ENCODE peak calls at places on chromosomes 12 and 14, in ten cellular contexts. O, A, G, J, B, T, E, P, C and N are unnamed samples.

GRCh38 chr14:40365305-40365704 is 933.1 kb upstream of the FBXO33 start:
- DNase-seq in P (no peak), T (no peak), C (no peak), B (no peak), J (no peak), O (no peak), E (no peak), G (no peak), A (no peak), N (no peak)

GRCh38 chr12:113899844-113900471 is 66.2 kb downstream of the RBM19 start:
- DNase-seq in J (no peak), A (no peak), G (peak; percentile 72), E (peak; percentile 54), P (no peak), O (no peak), T (no peak), C (peak; percentile 40), B (no peak), N (no peak)

GRCh38 chr14:74508844-74509428 is 15.4 kb downstream of the ISCA2 start:
- DNase-seq in E (no peak), O (no peak), A (no peak), J (no peak), B (no peak), C (no peak), T (no peak), G (no peak), P (peak; percentile 63), N (peak; percentile 47)

GRCh38 chr14:38442208-38442607 is 186.3 kb upstream of the CLEC14A start:
- DNase-seq in J (peak; percentile 88), G (no peak), E (no peak), B (no peak), C (peak; percentile 36), A (no peak), T (no peak), P (no peak), O (no peak), N (peak; percentile 5)

GRCh38 chr12:101747695-101748094 is 8.4 kb upstream of the SYCP3 start:
- DNase-seq in A (no peak), T (no peak), B (no peak), O (no peak), P (no peak), E (no peak), J (no peak), G (no peak), C (no peak), N (no peak)

GRCh38 chr12:104825408-104825807 is 132.7 kb downstream of the SLC41A2 start:
- DNase-seq in B (no peak), C (peak; percentile 45), G (no peak), T (no peak), E (peak; percentile 14), O (no peak), J (no peak), A (no peak), P (no peak), N (no peak)

GRCh38 chr12:92294676-92295440 is 149.2 kb upstream of the BTG1 start:
- DNase-seq in A (no peak), O (no peak), E (no peak), G (no peak), B (no peak), C (peak; percentile 54), T (no peak), J (no peak), P (no peak), N (no peak)

GRCh38 chr14:50062438-50063039 is 53.8 kb downstream of the VCPKMT start:
- DNase-seq in G (peak; percentile 43), E (peak; percentile 69), C (peak; percentile 90), T (no peak), B (peak; percentile 71), A (peak; percentile 37), P (no peak), J (peak; percentile 81), O (peak; percentile 77), N (peak; percentile 64)

GRCh38 chr14:106872619-106873446 is 1346.5 kb downstream of the TMEM121 start:
- DNase-seq in C (no peak), T (no peak), E (peak; percentile 83), B (no peak), O (peak; percentile 73), J (no peak), G (peak; percentile 87), P (no peak), A (no peak), N (peak; percentile 25)

GRCh38 chr12:75329918-75330826 is at the start of gene CAPS2:
- DNase-seq in O (peak; percentile 88), T (peak; percentile 85), A (peak; percentile 60), E (peak; percentile 87), J (peak; percentile 89), G (peak; percentile 90), P (peak; percentile 87), C (peak; percentile 88), B (no peak), N (peak; percentile 81)

DNA sequence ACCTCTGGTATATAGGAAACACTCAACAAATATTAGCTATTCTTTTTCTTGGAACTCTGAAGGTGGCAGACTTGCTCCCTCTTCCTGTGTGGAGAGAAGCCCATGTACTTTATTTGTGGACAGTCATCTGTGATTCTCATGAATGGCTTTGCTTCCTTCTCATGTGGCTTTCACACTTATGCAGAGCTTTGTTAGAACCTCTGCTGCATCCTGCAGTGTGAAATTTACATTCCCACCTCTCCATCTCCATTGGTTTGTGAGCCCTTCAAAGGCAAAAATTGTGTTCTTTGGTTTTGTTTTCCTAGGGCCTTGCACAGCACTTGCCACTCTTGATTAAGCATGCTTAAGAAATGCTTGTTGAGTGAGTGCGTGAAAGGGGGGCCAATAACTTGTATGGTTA is 51.9 kb downstream of the BICD1 start:
- DNase-seq in J (no peak), O (no peak), C (peak; percentile 21), G (no peak), P (no peak), E (no peak), A (no peak), B (no peak), T (no peak), N (no peak)
- H3K36me3 ChIP-seq in J (no peaks in the 10 kb centered on the region), O (no peaks in the 10 kb centered on the region), C (no peaks in the 10 kb centered on the region), G (no peaks in the 10 kb centered on the region), P (no peaks in the 10 kb centered on the region), E (no peaks in the 10 kb centered on the region), A (peaks cover 4% of the 10 kb centered on the region), B (no peaks in the 10 kb centered on the region), T (no peaks in the 10 kb centered on the region), N (peaks cover 4% of the 10 kb centered on the region)

GRCh38 chr14:24437020-24437735 is 5.4 kb downstream of the SDR39U1 start:
- DNase-seq in P (peak; percentile 64), C (no peak), B (no peak), T (no peak), E (no peak), J (peak; percentile 22), G (no peak), A (no peak), O (peak; percentile 89), N (no peak)

GRCh38 chr14:24439830-24440605 is 2.6 kb downstream of the SDR39U1 start:
- DNase-seq in A (no peak), P (peak; percentile 68), J (no peak), C (no peak), O (peak; percentile 50), B (no peak), T (no peak), G (no peak), E (no peak), N (no peak)

GRCh38 chr14:24436355-24437019 is 6.1 kb downstream of the SDR39U1 start:
- DNase-seq in O (peak; percentile 50), B (no peak), C (peak; percentile 62), J (peak; percentile 95), G (peak; percentile 54), T (peak; percentile 48), P (peak; percentile 67), A (peak; percentile 50), E (peak; percentile 56), N (peak; percentile 88)

GRCh38 chr14:24439257-24439656 is 3.3 kb downstream of the SDR39U1 start:
- DNase-seq in G (no peak), C (no peak), A (no peak), O (no peak), B (no peak), T (no peak), P (no peak), J (no peak), E (no peak), N (no peak)

DNA sequence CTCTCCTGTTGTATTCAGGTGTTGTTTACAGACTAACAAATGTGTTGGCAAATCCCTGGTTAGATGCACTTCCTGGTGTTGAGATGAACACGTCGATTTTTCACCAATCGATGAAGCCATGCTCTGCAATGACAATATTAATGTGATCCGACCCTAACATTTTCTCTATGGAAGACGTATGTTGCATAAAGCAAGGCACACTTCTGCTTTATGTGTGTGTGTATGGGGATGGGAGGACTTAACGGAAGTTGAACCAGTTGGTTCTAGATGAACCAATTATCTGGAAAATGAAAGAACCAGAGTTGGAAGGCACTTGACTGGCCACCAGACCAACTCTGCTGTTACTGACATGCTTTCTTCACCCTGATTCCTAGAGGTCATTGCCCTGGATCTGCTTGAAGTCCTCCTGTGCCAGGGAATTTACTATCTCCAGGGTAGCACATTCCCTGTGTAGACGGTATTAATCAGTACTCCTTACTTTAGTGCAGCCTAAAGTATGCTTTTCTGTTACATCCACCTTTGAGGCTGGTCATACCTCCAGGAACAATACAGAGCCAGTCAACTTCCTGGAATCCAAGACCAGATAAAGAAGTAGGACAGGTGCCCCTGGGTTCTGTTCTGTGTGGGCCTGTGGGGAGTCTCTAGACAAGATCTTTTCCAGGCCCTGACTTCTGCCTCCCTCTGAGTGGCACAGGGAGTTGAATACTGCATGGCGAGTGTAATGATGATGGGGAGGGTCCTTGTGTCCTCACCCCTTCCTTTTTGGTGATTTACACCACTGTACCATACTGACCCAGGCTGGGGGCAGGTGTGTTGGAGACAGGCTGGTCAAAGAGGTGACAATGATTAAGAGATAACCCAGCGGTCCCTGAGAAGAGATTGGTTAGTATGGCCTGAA is 4.1 kb downstream of the SDR39U1 start:
- DNase-seq in A (no peak), J (no peak), P (no peak), G (no peak), O (no peak), E (no peak), B (no peak), C (no peak), T (no peak), N (no peak)
- H3K36me3 ChIP-seq in A (peaks cover 32% of the 10 kb centered on the region), J (peaks cover 25% of the 10 kb centered on the region), P (peaks cover 76% of the 10 kb centered on the region), G (no peaks in the 10 kb centered on the region), O (peaks cover 46% of the 10 kb centered on the region), E (peaks cover 30% of the 10 kb centered on the region), B (peaks cover 26% of the 10 kb centered on the region), C (no peaks in the 10 kb centered on the region), T (peaks cover 64% of the 10 kb centered on the region), N (peaks cover 19% of the 10 kb centered on the region)

DNA sequence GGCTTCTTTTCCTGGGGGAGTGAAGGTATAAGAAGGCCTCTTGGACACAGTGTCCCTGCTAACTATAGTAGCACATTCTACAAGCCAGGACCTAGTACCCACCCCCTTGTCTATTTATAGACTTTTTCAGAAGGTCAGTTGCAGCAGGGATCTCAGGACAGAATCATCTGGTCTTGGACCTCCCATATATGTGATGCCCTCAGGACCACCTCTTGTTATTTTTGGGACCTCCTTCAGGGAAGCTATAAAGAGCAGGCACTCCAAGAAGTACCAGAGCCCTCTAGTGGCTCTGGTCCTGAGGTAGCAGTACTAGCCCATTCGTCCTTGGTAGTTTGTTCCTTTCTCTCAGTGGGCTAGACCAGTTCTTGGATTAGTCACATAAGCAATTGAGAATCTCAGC is 4.3 kb downstream of the COQ10A start:
- DNase-seq in E (peak; percentile 16), O (no peak), C (peak; percentile 64), J (peak; percentile 39), B (no peak), P (no peak), T (no peak), A (no peak), G (no peak), N (peak; percentile 73)
- H3K36me3 ChIP-seq in E (peaks cover 38% of the 10 kb centered on the region), O (peaks cover 69% of the 10 kb centered on the region), C (peaks cover 10% of the 10 kb centered on the region), J (peaks cover 27% of the 10 kb centered on the region), B (peaks cover 14% of the 10 kb centered on the region), P (peaks cover 61% of the 10 kb centered on the region), T (peaks cover 75% of the 10 kb centered on the region), A (peaks cover 51% of the 10 kb centered on the region), G (no peaks in the 10 kb centered on the region), N (peaks cover 23% of the 10 kb centered on the region)

GRCh38 chr14:72128629-72129028 is 196.4 kb downstream of the RGS6 start:
- DNase-seq in P (no peak), A (no peak), O (no peak), J (no peak), C (no peak), E (no peak), G (no peak), T (no peak), B (no peak), N (no peak)
- H3K36me3 ChIP-seq in P (no peaks in the 10 kb centered on the region), A (no peaks in the 10 kb centered on the region), O (no peaks in the 10 kb centered on the region), J (no peaks in the 10 kb centered on the region), C (no peaks in the 10 kb centered on the region), E (no peaks in the 10 kb centered on the region), G (no peaks in the 10 kb centered on the region), T (no peaks in the 10 kb centered on the region), B (no peaks in the 10 kb centered on the region), N (no peaks in the 10 kb centered on the region)